ENCODE peak calls at places on chromosome 15, in four cellular contexts. U is NCI-H345, L is SK-N-DZ, J is mesothelial cell of epicardium. Y is an unnamed sample.

GRCh38 chr15:92044510-92044909 is 191.0 kb downstream of the SLCO3A1 start:
- DNase-seq in U (no peak), L (no peak), J (no peak), Y (no peak)

GRCh38 chr15:67825880-67826716 is 789 bp downstream of the SKOR1 start:
- DNase-seq in U (no peak), L (no peak), J (no peak), Y (peak; percentile 68)

GRCh38 chr15:39629906-39630305 is 49.0 kb downstream of the THBS1 start:
- DNase-seq in U (no peak), L (no peak), J (no peak), Y (peak; percentile 12)

GRCh38 chr15:70269991-70270751 is 172.5 kb upstream of the TLE3 start:
- DNase-seq in U (peak; percentile 78), L (no peak), J (peak; percentile 63), Y (peak; percentile 32)

GRCh38 chr15:25687689-25688088 is 175.4 kb downstream of the ATP10A start:
- DNase-seq in U (no peak), L (no peak), J (no peak), Y (no peak)

GRCh38 chr15:61206767-61207166 is 22.3 kb downstream of the RORA start:
- DNase-seq in U (no peak), L (no peak), J (no peak), Y (no peak)

GRCh38 chr15:31372635-31373091 is 46.0 kb downstream of the KLF13 start:
- DNase-seq in U (no peak), L (peak; percentile 84), J (no peak), Y (no peak)

GRCh38 chr15:51658664-51659063 is 22.6 kb upstream of the SCG3 start:
- DNase-seq in U (no peak), L (no peak), J (no peak), Y (no peak)

GRCh38 chr15:90291679-90292356 is 26.3 kb downstream of the NGRN start:
- DNase-seq in U (no peak), L (peak; percentile 70), J (no peak), Y (peak; percentile 46)

GRCh38 chr15:60683156-60683555 is 204.2 kb upstream of the ICE2 start:
- DNase-seq in U (no peak), L (no peak), J (no peak), Y (no peak)

GRCh38 chr15:80208758-80209734 is 43.0 kb downstream of the CTXND1 start:
- DNase-seq in U (no peak), L (no peak), J (no peak), Y (no peak)

GRCh38 chr15:68207176-68207935 is 2.2 kb upstream of the CALML4 start:
- DNase-seq in U (no peak), L (no peak), J (no peak), Y (no peak)

GRCh38 chr15:33722005-33722672 is 246.2 kb upstream of the CHRM5 start:
- DNase-seq in U (no peak), L (no peak), J (no peak), Y (no peak)

GRCh38 chr15:29568840-29569532 is 253.3 kb downstream of the TJP1 start:
- DNase-seq in U (peak; percentile 75), L (no peak), J (no peak), Y (peak; percentile 74)